ENCODE peak calls at places on chromosome 15, in nine cellular contexts. Y is GM13976; S is DMS79; P is neural crest cell; Z is activated naive CD8-positive, alpha-beta T cell treated with anti-CD3 and anti-CD28 coated beads, Interleukin-2, amount 50 U/mL, for 24 hours; J is T-helper 2 cell; D is stimulated activated naive CD8-positive, alpha-beta T cell treated with anti-CD3 and anti-CD28 coated beads, Interleukin-15, Interleukin-2, amounts not matched to agents 100 U/mL and 50 U/mL, for 24 hours; B is activated T-cell treated with anti-CD3 and anti-CD28 coated beads for 24 hours; U is H1. R is an unnamed sample.

GRCh38 chr15:82062479-82062878 is 16.7 kb upstream of the MEX3B start:
- DNase-seq in S (no peak), Y (no peak), P (no peak), J (no peak), D (no peak), Z (no peak), B (no peak), U (no peak), R (no peak)

GRCh38 chr15:70783610-70784021 is 20.3 kb upstream of the UACA start:
- DNase-seq in Y (no peak), Z (no peak), U (no peak), B (no peak), S (no peak), P (no peak), J (no peak), D (no peak), R (no peak)

GRCh38 chr15:85587707-85588441 is 206.9 kb downstream of the KLHL25 start:
- DNase-seq in U (no peak), S (no peak), Y (no peak), Z (no peak), P (no peak), D (no peak), B (no peak), J (no peak), R (no peak)

GRCh38 chr15:92109485-92109884 is 256.0 kb downstream of the SLCO3A1 start:
- DNase-seq in U (no peak), J (no peak), S (peak; percentile 86), Y (no peak), D (no peak), Z (no peak), P (no peak), B (no peak), R (no peak)

GRCh38 chr15:70625438-70625837 is 137.9 kb downstream of the UACA start:
- DNase-seq in U (no peak), P (no peak), Z (no peak), Y (peak; percentile 39), D (no peak), S (no peak), J (no peak), B (no peak), R (no peak)

GRCh38 chr15:66483131-66483566 is 14.4 kb downstream of the SNAPC5 start:
- DNase-seq in S (peak; percentile 80), B (no peak), Y (no peak), Z (no peak), J (no peak), D (no peak), U (no peak), P (no peak), R (no peak)

GRCh38 chr15:99000001-99000590 is 7.5 kb downstream of the PGPEP1L start:
- DNase-seq in U (no peak), S (no peak), B (no peak), Z (no peak), P (no peak), Y (no peak), D (no peak), J (no peak), R (no peak)

GRCh38 chr15:70036585-70037343 is 61.0 kb downstream of the TLE3 start:
- DNase-seq in B (no peak), U (no peak), D (no peak), S (peak; percentile 51), Y (peak; percentile 65), Z (no peak), J (no peak), P (no peak), R (no peak)

GRCh38 chr15:75864213-75865059 is 21.2 kb downstream of the UBE2Q2 start:
- DNase-seq in J (no peak), B (no peak), Z (no peak), S (no peak), Y (no peak), D (no peak), P (no peak), U (no peak), R (no peak)

GRCh38 chr15:39592500-39592899 is 11.6 kb downstream of the THBS1 start:
- DNase-seq in B (no peak), Z (no peak), J (no peak), Y (no peak), S (no peak), D (no peak), P (no peak), U (no peak), R (no peak)

GRCh38 chr15:101611007-101611406 is 41.2 kb downstream of the TM2D3 start:
- DNase-seq in S (no peak), D (no peak), B (no peak), Z (no peak), U (no peak), J (no peak), P (no peak), Y (no peak), R (no peak)

GRCh38 chr15:47553933-47554332 is 163.4 kb upstream of the SEMA6D start:
- DNase-seq in D (no peak), P (no peak), Y (no peak), S (no peak), Z (no peak), J (no peak), B (no peak), U (no peak), R (no peak)

GRCh38 chr15:33101036-33101435 is 93.5 kb downstream of the FMN1 start:
- DNase-seq in B (no peak), J (no peak), Y (no peak), D (no peak), U (no peak), P (no peak), Z (no peak), S (no peak), R (no peak)

GRCh38 chr15:37014137-37014536 is 86.2 kb downstream of the MEIS2 start:
- DNase-seq in S (no peak), Z (no peak), B (no peak), J (no peak), Y (no peak), P (no peak), D (no peak), U (no peak), R (no peak)

GRCh38 chr15:40398413-40398873 is 7.2 kb upstream of the IVD start:
- DNase-seq in U (no peak), P (no peak), Y (peak; percentile 56), S (no peak), Z (peak; percentile 30), J (no peak), B (no peak), D (peak; percentile 27), R (no peak)

GRCh38 chr15:66089049-66089448 is 164.5 kb downstream of the MEGF11 start:
- DNase-seq in S (no peak), D (no peak), Z (no peak), Y (no peak), J (no peak), U (no peak), P (no peak), B (no peak), R (no peak)

GRCh38 chr15:95291878-95292472 is 1038.5 kb upstream of the NR2F2 start:
- DNase-seq in Y (peak; percentile 32), B (no peak), P (no peak), S (no peak), D (no peak), J (no peak), U (no peak), Z (no peak), R (no peak)

GRCh38 chr15:59026207-59026606 is 38.7 kb downstream of the RNF111 start:
- DNase-seq in J (no peak), Y (no peak), B (no peak), P (no peak), D (no peak), S (no peak), U (no peak), Z (no peak), R (no peak)

GRCh38 chr15:101013769-101014223 is 94.6 kb downstream of the LRRK1 start:
- DNase-seq in U (no peak), Z (no peak), Y (no peak), S (peak; percentile 82), P (no peak), J (no peak), D (no peak), B (no peak), R (no peak)

GRCh38 chr15:99566157-99566900 is 545 bp downstream of the MEF2A start:
- DNase-seq in Z (peak; percentile 30), J (peak; percentile 5), B (no peak), D (peak; percentile 47), U (no peak), S (no peak), P (peak; percentile 16), Y (peak; percentile 58), R (no peak)

GRCh38 chr15:29126821-29127461 is 142.7 kb downstream of the NSMCE3 start:
- DNase-seq in J (no peak), B (no peak), S (no peak), Z (no peak), D (no peak), Y (no peak), U (no peak), P (no peak), R (no peak)

GRCh38 chr15:80234883-80235282 is 17.1 kb downstream of the CTXND1 start:
- DNase-seq in S (no peak), Z (peak; percentile 43), B (peak; percentile 9), U (peak; percentile 31), Y (peak; percentile 53), P (peak; percentile 34), J (no peak), D (peak; percentile 56), R (peak; percentile 37)

GRCh38 chr15:96947296-96947695 is 616.8 kb downstream of the NR2F2 start:
- DNase-seq in P (no peak), Y (no peak), Z (no peak), B (no peak), S (no peak), U (no peak), J (no peak), D (no peak), R (no peak)